ENCODE peak calls at places on chromosome 21, in nine cellular contexts. One of them, this sample, is unnamed.

GRCh38 chr21:46018615-46019014 is 37.0 kb downstream of the COL6A1 start:
- DNase-seq in heart right ventricle: no peak
- DNase-seq in ELR: no peak
- DNase-seq in GM04504: no peak
- DNase-seq in H7: no peak
- DNase-seq in choroid plexus epithelial cell: no peak
- DNase-seq in neuronal stem cell: no peak
- DNase-seq in kidney tubule cell: no peak
- DNase-seq in GM10248: no peak
- DNase-seq in this sample: no peak

GRCh38 chr21:26756491-26757159 is 88.6 kb downstream of the ADAMTS1 start:
- DNase-seq in heart right ventricle: no peak
- DNase-seq in ELR: no peak
- DNase-seq in choroid plexus epithelial cell: peak
- DNase-seq in GM10248: no peak
- DNase-seq in GM04504: no peak
- DNase-seq in neuronal stem cell: no peak
- DNase-seq in kidney tubule cell: peak
- DNase-seq in H7: no peak
- DNase-seq in this sample: no peak

GRCh38 chr21:35469446-35469845 is 420.3 kb upstream of the RUNX1 start:
- DNase-seq in neuronal stem cell: no peak
- DNase-seq in H7: no peak
- DNase-seq in ELR: no peak
- DNase-seq in GM04504: no peak
- DNase-seq in choroid plexus epithelial cell: no peak
- DNase-seq in GM10248: no peak
- DNase-seq in heart right ventricle: no peak
- DNase-seq in kidney tubule cell: no peak
- DNase-seq in this sample: no peak

GRCh38 chr21:43917515-43918384 is 52.7 kb downstream of the AGPAT3 start:
- DNase-seq in kidney tubule cell: no peak
- DNase-seq in GM04504: no peak
- DNase-seq in heart right ventricle: no peak
- DNase-seq in choroid plexus epithelial cell: no peak
- DNase-seq in H7: peak
- DNase-seq in GM10248: peak
- DNase-seq in ELR: no peak
- DNase-seq in neuronal stem cell: no peak
- DNase-seq in this sample: no peak

GRCh38 chr21:45769239-45769758 is 125.8 kb downstream of the PCBP3 start:
- DNase-seq in GM10248: peak
- DNase-seq in choroid plexus epithelial cell: no peak
- DNase-seq in kidney tubule cell: no peak
- DNase-seq in heart right ventricle: no peak
- DNase-seq in GM04504: no peak
- DNase-seq in neuronal stem cell: no peak
- DNase-seq in H7: peak
- DNase-seq in ELR: no peak
- DNase-seq in this sample: no peak

GRCh38 chr21:29322570-29322957 is 23.8 kb downstream of the BACH1 start:
- DNase-seq in H7: no peak
- DNase-seq in GM10248: no peak
- DNase-seq in heart right ventricle: no peak
- DNase-seq in neuronal stem cell: no peak
- DNase-seq in GM04504: no peak
- DNase-seq in kidney tubule cell: peak
- DNase-seq in ELR: no peak
- DNase-seq in choroid plexus epithelial cell: no peak
- DNase-seq in this sample: no peak

GRCh38 chr21:30351534-30351933 is 3.1 kb upstream of the KRTAP23-1 start:
- DNase-seq in kidney tubule cell: no peak
- DNase-seq in neuronal stem cell: no peak
- DNase-seq in heart right ventricle: no peak
- DNase-seq in GM04504: no peak
- DNase-seq in H7: no peak
- DNase-seq in GM10248: no peak
- DNase-seq in ELR: no peak
- DNase-seq in choroid plexus epithelial cell: no peak
- DNase-seq in this sample: no peak

GRCh38 chr21:25964009-25964408 is 206.6 kb downstream of the APP start:
- DNase-seq in GM04504: no peak
- DNase-seq in H7: no peak
- DNase-seq in neuronal stem cell: no peak
- DNase-seq in choroid plexus epithelial cell: no peak
- DNase-seq in kidney tubule cell: peak
- DNase-seq in GM10248: no peak
- DNase-seq in ELR: peak
- DNase-seq in heart right ventricle: peak
- DNase-seq in this sample: no peak

GRCh38 chr21:37356710-37357109 is 9.9 kb upstream of the DYRK1A start:
- DNase-seq in H7: no peak
- DNase-seq in GM10248: no peak
- DNase-seq in neuronal stem cell: no peak
- DNase-seq in ELR: no peak
- DNase-seq in heart right ventricle: no peak
- DNase-seq in choroid plexus epithelial cell: no peak
- DNase-seq in GM04504: no peak
- DNase-seq in kidney tubule cell: no peak
- DNase-seq in this sample: no peak

GRCh38 chr21:46207006-46207919 is 21.3 kb downstream of the LSS start:
- DNase-seq in H7: peak
- DNase-seq in choroid plexus epithelial cell: no peak
- DNase-seq in kidney tubule cell: no peak
- DNase-seq in ELR: no peak
- DNase-seq in GM10248: no peak
- DNase-seq in neuronal stem cell: no peak
- DNase-seq in heart right ventricle: no peak
- DNase-seq in GM04504: no peak
- DNase-seq in this sample: no peak

GRCh38 chr21:28099296-28099695 is 893.4 kb downstream of the LTN1 start:
- DNase-seq in H7: no peak
- DNase-seq in GM04504: no peak
- DNase-seq in choroid plexus epithelial cell: peak
- DNase-seq in GM10248: no peak
- DNase-seq in heart right ventricle: peak
- DNase-seq in kidney tubule cell: no peak
- DNase-seq in neuronal stem cell: no peak
- DNase-seq in ELR: no peak
- DNase-seq in this sample: no peak

GRCh38 chr21:44506279-44507255 is 33.4 kb downstream of the KRTAP10-1 start:
- DNase-seq in H7: peak
- DNase-seq in choroid plexus epithelial cell: no peak
- DNase-seq in GM04504: no peak
- DNase-seq in ELR: no peak
- DNase-seq in kidney tubule cell: no peak
- DNase-seq in neuronal stem cell: no peak
- DNase-seq in GM10248: no peak
- DNase-seq in heart right ventricle: no peak
- DNase-seq in this sample: no peak

GRCh38 chr21:42255038-42255601 is 36.2 kb downstream of the ABCG1 start:
- DNase-seq in GM04504: no peak
- DNase-seq in heart right ventricle: no peak
- DNase-seq in ELR: no peak
- DNase-seq in kidney tubule cell: no peak
- DNase-seq in neuronal stem cell: no peak
- DNase-seq in GM10248: no peak
- DNase-seq in choroid plexus epithelial cell: no peak
- DNase-seq in H7: no peak
- DNase-seq in this sample: no peak

GRCh38 chr21:15894596-15894995 is 164.8 kb downstream of the USP25 start:
- DNase-seq in neuronal stem cell: no peak
- DNase-seq in choroid plexus epithelial cell: peak
- DNase-seq in heart right ventricle: no peak
- DNase-seq in ELR: peak
- DNase-seq in H7: no peak
- DNase-seq in GM04504: peak
- DNase-seq in kidney tubule cell: peak
- DNase-seq in GM10248: no peak
- DNase-seq in this sample: no peak

GRCh38 chr21:16945580-16945979 is 567.3 kb upstream of the CXADR start:
- DNase-seq in choroid plexus epithelial cell: peak
- DNase-seq in ELR: no peak
- DNase-seq in GM10248: no peak
- DNase-seq in kidney tubule cell: no peak
- DNase-seq in H7: no peak
- DNase-seq in heart right ventricle: no peak
- DNase-seq in GM04504: no peak
- DNase-seq in neuronal stem cell: no peak
- DNase-seq in this sample: no peak

GRCh38 chr21:29196021-29196663 is 65.7 kb downstream of the MAP3K7CL start:
- DNase-seq in neuronal stem cell: no peak
- DNase-seq in heart right ventricle: peak
- DNase-seq in kidney tubule cell: peak
- DNase-seq in GM04504: peak
- DNase-seq in GM10248: peak
- DNase-seq in ELR: peak
- DNase-seq in H7: peak
- DNase-seq in choroid plexus epithelial cell: peak
- DNase-seq in this sample: peak

GRCh38 chr21:36338975-36339374 is 19.0 kb downstream of the MORC3 start:
- DNase-seq in kidney tubule cell: no peak
- DNase-seq in choroid plexus epithelial cell: peak
- DNase-seq in heart right ventricle: no peak
- DNase-seq in GM04504: no peak
- DNase-seq in H7: no peak
- DNase-seq in ELR: no peak
- DNase-seq in GM10248: no peak
- DNase-seq in neuronal stem cell: no peak
- DNase-seq in this sample: no peak

GRCh38 chr21:42455196-42455595 is 40.8 kb downstream of the RSPH1 start:
- DNase-seq in choroid plexus epithelial cell: no peak
- DNase-seq in ELR: no peak
- DNase-seq in neuronal stem cell: no peak
- DNase-seq in GM04504: no peak
- DNase-seq in H7: no peak
- DNase-seq in heart right ventricle: no peak
- DNase-seq in kidney tubule cell: no peak
- DNase-seq in GM10248: no peak
- DNase-seq in this sample: no peak

GRCh38 chr21:37452222-37452621 is 85.6 kb downstream of the DYRK1A start:
- DNase-seq in choroid plexus epithelial cell: peak
- DNase-seq in ELR: peak
- DNase-seq in GM10248: no peak
- DNase-seq in H7: no peak
- DNase-seq in GM04504: peak
- DNase-seq in neuronal stem cell: no peak
- DNase-seq in heart right ventricle: peak
- DNase-seq in kidney tubule cell: peak
- DNase-seq in this sample: no peak

GRCh38 chr21:43323244-43324005 is 103.5 kb downstream of the SIK1 start:
- DNase-seq in kidney tubule cell: no peak
- DNase-seq in H7: no peak
- DNase-seq in GM04504: no peak
- DNase-seq in ELR: no peak
- DNase-seq in GM10248: no peak
- DNase-seq in neuronal stem cell: no peak
- DNase-seq in heart right ventricle: peak
- DNase-seq in choroid plexus epithelial cell: no peak
- DNase-seq in this sample: no peak

GRCh38 chr21:19640964-19641363 is 1237.4 kb upstream of the TMPRSS15 start:
- DNase-seq in choroid plexus epithelial cell: no peak
- DNase-seq in GM10248: no peak
- DNase-seq in heart right ventricle: no peak
- DNase-seq in kidney tubule cell: no peak
- DNase-seq in neuronal stem cell: no peak
- DNase-seq in GM04504: no peak
- DNase-seq in H7: no peak
- DNase-seq in ELR: no peak
- DNase-seq in this sample: no peak

GRCh38 chr21:38486221-38486620 is 12.1 kb downstream of the ERG start:
- DNase-seq in H7: no peak
- DNase-seq in kidney tubule cell: peak
- DNase-seq in choroid plexus epithelial cell: peak
- DNase-seq in heart right ventricle: no peak
- DNase-seq in neuronal stem cell: no peak
- DNase-seq in GM10248: no peak
- DNase-seq in GM04504: no peak
- DNase-seq in ELR: peak
- DNase-seq in this sample: no peak

GRCh38 chr21:31893841-31894240 is 21.0 kb downstream of the HUNK start:
- DNase-seq in GM04504: no peak
- DNase-seq in heart right ventricle: no peak
- DNase-seq in neuronal stem cell: no peak
- DNase-seq in ELR: no peak
- DNase-seq in GM10248: no peak
- DNase-seq in kidney tubule cell: no peak
- DNase-seq in H7: no peak
- DNase-seq in choroid plexus epithelial cell: no peak
- DNase-seq in this sample: no peak

GRCh38 chr21:26506951-26507350 is 66.1 kb downstream of the CYYR1 start:
- DNase-seq in GM10248: no peak
- DNase-seq in neuronal stem cell: no peak
- DNase-seq in ELR: peak
- DNase-seq in kidney tubule cell: peak
- DNase-seq in heart right ventricle: no peak
- DNase-seq in GM04504: peak
- DNase-seq in choroid plexus epithelial cell: peak
- DNase-seq in H7: no peak
- DNase-seq in this sample: no peak

GRCh38 chr21:33229776-33230517 is at the start of gene IFNAR2:
- DNase-seq in heart right ventricle: peak
- DNase-seq in H7: peak
- DNase-seq in choroid plexus epithelial cell: peak
- DNase-seq in GM04504: no peak
- DNase-seq in GM10248: peak
- DNase-seq in kidney tubule cell: peak
- DNase-seq in ELR: peak
- DNase-seq in neuronal stem cell: peak
- DNase-seq in this sample: peak

GRCh38 chr21:45466330-45467220 is 61.6 kb downstream of the COL18A1 start:
- DNase-seq in GM04504: no peak
- DNase-seq in GM10248: no peak
- DNase-seq in heart right ventricle: no peak
- DNase-seq in H7: no peak
- DNase-seq in neuronal stem cell: no peak
- DNase-seq in choroid plexus epithelial cell: no peak
- DNase-seq in ELR: no peak
- DNase-seq in kidney tubule cell: no peak
- DNase-seq in this sample: no peak

GRCh38 chr21:45517249-45518065 is 24.8 kb downstream of the SLC19A1 start:
- DNase-seq in ELR: peak
- DNase-seq in GM04504: no peak
- DNase-seq in kidney tubule cell: no peak
- DNase-seq in heart right ventricle: no peak
- DNase-seq in H7: no peak
- DNase-seq in neuronal stem cell: no peak
- DNase-seq in choroid plexus epithelial cell: peak
- DNase-seq in GM10248: peak
- DNase-seq in this sample: peak

This sample was measured in T-helper 17 cell.